ENCODE peak calls at places on chromosomes 1 and 21, in five cellular contexts. W, L, R, A and B are unnamed samples.

GRCh38 chr1:203145321-203146041 is 18.0 kb downstream of the ADORA1 start:
- DNase-seq in W (no peak), L (no peak), R (no peak), A (no peak), B (no peak)

GRCh38 chr1:77347646-77348045 is 65.8 kb downstream of the AK5 start:
- DNase-seq in W (no peak), L (no peak), R (peak), A (no peak), B (no peak)

GRCh38 chr1:5477716-5478115 is 514.5 kb downstream of the NPHP4 start:
- DNase-seq in W (no peak), L (no peak), R (no peak), A (no peak), B (no peak)

GRCh38 chr21:41932576-41933258 is 21.1 kb downstream of the C2CD2 start:
- DNase-seq in W (no peak), L (peak), R (peak), A (peak), B (peak)

GRCh38 chr1:106798991-106799390 is 257.5 kb upstream of the PRMT6 start:
- DNase-seq in W (no peak), L (no peak), R (no peak), A (no peak), B (no peak)

GRCh38 chr21:46127239-46128105 is 27.9 kb downstream of the FTCD start:
- DNase-seq in W (no peak), L (no peak), R (no peak), A (peak), B (peak)

GRCh38 chr1:151293093-151293492 is 11.0 kb downstream of the ZNF687 start:
- DNase-seq in W (no peak), L (no peak), R (no peak), A (no peak), B (no peak)

GRCh38 chr1:56378376-56379070 is 200.8 kb downstream of the PLPP3 start:
- DNase-seq in W (no peak), L (peak), R (no peak), A (peak), B (no peak)

GRCh38 chr1:153679337-153680119 is 1.0 kb downstream of the NPR1 start:
- DNase-seq in W (no peak), L (peak), R (no peak), A (no peak), B (peak)

GRCh38 chr1:94329276-94329675 is 88.9 kb upstream of the ABCD3 start:
- DNase-seq in W (no peak), L (no peak), R (no peak), A (no peak), B (no peak)

GRCh38 chr1:169086603-169087455 is 19.7 kb upstream of the ATP1B1 start:
- DNase-seq in W (no peak), L (no peak), R (no peak), A (no peak), B (no peak)

GRCh38 chr1:94936861-94937620 is 10.1 kb upstream of the CNN3 start:
- DNase-seq in W (no peak), L (no peak), R (no peak), A (no peak), B (no peak)

GRCh38 chr21:41864311-41865001 is 14.7 kb downstream of the PRDM15 start:
- DNase-seq in W (no peak), L (no peak), R (no peak), A (no peak), B (no peak)

GRCh38 chr1:118338991-118339390 is 154.0 kb upstream of the SPAG17 start:
- DNase-seq in W (no peak), L (no peak), R (no peak), A (no peak), B (no peak)

GRCh38 chr1:244953865-244954264 is 89.5 kb upstream of the HNRNPU start:
- DNase-seq in W (no peak), L (no peak), R (no peak), A (no peak), B (no peak)

DNA sequence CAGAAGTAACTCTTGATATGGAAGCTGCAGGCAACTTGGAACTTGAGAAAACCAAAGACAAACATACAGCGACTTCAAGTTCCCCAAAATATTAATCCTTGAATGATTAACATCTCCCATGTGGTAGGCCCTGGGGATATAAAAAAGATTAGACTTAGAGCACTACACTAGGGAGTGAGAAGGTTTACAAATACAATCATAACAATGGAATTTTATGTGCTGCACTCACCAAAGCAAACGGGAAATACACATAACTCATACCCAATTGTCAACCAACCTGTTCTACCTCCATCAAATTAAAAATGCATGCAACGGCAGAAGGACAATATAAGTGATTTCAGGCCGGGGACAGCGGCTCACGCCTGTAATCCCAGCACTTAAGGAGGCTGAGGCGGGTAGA is 3.7 kb downstream of the SMYD3 start:
- DNase-seq in W (no peak), L (no peak), R (no peak), A (no peak), B (no peak)
- TF ChIP-seq POLR2AphosphoS5 in W (no peak), L (no peak), R (no peak), A (no peak), B (no peak)

DNA sequence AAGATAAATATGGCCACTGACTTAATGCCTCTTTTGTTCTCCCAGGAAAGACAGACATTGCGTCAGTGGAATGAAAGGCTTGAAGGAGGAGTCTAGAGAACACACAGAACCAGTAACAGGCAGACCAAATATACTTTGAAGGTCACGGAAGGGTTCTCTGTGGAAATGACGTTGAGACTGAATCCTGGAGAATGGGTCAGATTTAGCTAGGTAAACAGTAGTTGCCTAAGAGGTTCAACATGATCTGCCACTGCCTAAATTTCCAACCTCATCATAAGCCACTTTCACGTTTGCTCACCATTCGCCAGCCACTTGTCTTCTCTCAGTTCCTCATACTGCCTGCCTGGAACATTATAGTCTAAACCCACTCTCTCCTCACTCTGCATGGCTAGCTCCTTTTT is 20.5 kb downstream of the PLA2G4A start:
- DNase-seq in W (peak), L (no peak), R (no peak), A (no peak), B (no peak)
- TF ChIP-seq EP300 in W (no peak), L (no peak), R (no peak), A (no peak), B (no peak)

GRCh38 chr1:32494711-32495337 is 30.0 kb downstream of the ZBTB8B start:
- DNase-seq in W (no peak), L (no peak), R (no peak), A (no peak), B (no peak)

GRCh38 chr1:32500387-32501209 is 35.7 kb downstream of the ZBTB8B start:
- DNase-seq in W (no peak), L (peak), R (peak), A (peak), B (peak)

GRCh38 chr1:32498751-32499150 is 33.9 kb downstream of the ZBTB8B start:
- DNase-seq in W (no peak), L (no peak), R (no peak), A (no peak), B (no peak)

GRCh38 chr1:32494196-32494595 is 29.3 kb downstream of the ZBTB8B start:
- DNase-seq in W (no peak), L (peak), R (peak), A (no peak), B (no peak)

DNA sequence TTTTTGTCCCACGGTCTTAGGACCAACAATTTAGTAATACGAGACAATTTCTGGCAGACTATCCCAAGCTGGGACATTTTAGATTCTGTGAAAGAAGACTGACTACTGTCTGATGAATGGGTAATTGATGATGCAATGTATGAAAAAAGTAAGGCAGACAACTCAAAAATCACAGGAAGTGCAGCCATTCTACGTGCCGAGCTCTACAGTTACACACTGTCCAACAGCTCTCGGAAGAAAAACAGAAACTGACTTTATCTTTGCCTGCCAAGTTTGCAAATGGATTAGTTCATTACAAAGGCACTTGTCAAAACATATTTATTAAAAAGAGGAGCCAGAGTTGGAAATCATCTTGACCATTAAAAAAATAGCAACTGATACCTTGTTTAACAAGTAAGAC is 31.3 kb downstream of the ZBTB8B start:
- DNase-seq in W (no peak), L (no peak), R (peak), A (no peak), B (no peak)
- TF ChIP-seq POLR2AphosphoS5 in W (no peak), L (peak), R (no peak), A (peak), B (no peak)

GRCh38 chr1:212640223-212640885 is 31.8 kb downstream of the ATF3 start:
- DNase-seq in W (no peak), L (no peak), R (peak), A (no peak), B (no peak)

GRCh38 chr1:212635141-212635601 is 26.6 kb downstream of the ATF3 start:
- DNase-seq in W (peak), L (no peak), R (no peak), A (no peak), B (peak)

GRCh38 chr1:212641956-212642355 is 33.4 kb downstream of the ATF3 start:
- DNase-seq in W (no peak), L (no peak), R (no peak), A (no peak), B (no peak)

GRCh38 chr1:212637902-212638301 is 29.3 kb downstream of the ATF3 start:
- DNase-seq in W (no peak), L (no peak), R (no peak), A (no peak), B (no peak)

DNA sequence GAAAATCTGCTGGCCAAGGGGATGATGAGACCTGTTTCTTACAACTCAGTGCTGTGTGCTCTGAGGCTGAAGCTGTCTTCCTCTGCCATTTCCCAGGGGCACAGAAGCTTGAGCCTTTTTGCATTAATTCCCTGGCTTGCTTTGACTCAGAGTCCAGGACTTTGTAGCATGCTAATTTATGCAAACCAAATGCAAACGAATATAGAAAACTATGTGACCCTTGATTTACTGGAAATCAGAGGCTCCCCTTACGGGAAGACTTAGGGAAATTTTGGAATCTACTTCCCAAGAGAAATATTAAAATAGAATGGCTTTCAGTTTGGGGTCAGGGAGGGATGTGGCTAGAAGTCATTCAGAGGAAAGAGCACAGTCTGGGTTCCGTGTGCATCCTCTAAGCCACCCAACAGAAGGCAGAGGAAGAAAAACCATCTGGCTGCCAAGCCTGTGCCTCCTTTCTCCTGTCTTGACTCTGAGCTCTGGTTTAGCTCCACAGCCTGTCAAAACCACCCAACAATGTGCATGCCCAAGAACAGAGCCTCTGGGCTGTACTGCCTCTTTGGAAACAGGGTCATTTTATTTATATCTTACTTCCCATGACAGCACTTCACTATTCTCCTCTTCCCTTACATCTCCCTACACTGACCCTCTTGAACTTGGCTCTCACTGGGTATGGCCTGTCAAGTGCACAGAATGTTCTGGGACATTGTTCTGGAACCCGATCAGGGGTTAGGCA is 30.0 kb downstream of the ATF3 start:
- DNase-seq in W (no peak), L (peak), R (no peak), A (peak), B (no peak)
- TF ChIP-seq EP300 in W (no peak), L (no peak), R (no peak), A (peak), B (peak)